ENCODE peak calls at places on chromosome 22, in nine cellular contexts. L is gastrocnemius medialis; E is stomach; F is RWPE1; R is choroid plexus epithelial cell; N is activated CD8-positive, alpha-beta T cell treated with anti-CD3 and anti-CD28 coated beads for 36 hours; M is body of pancreas; S is breast epithelium; U is pancreas. K is an unnamed sample.

GRCh38 chr22:50314081-50314454 is 6.6 kb upstream of the PLXNB2 start:
- DNase-seq in L (no peak), E (no peak), S (no peak), M (no peak), R (no peak), F (no peak), N (no peak), U (no peak), K (no peak)

GRCh38 chr22:48719978-48720661 is 1107.6 kb downstream of the BRD1 start:
- DNase-seq in R (no peak), N (peak), M (no peak), U (no peak), L (no peak), E (no peak), S (no peak), F (no peak), K (no peak)

GRCh38 chr22:39457546-39458442 is 982 bp downstream of the MGAT3 start:
- DNase-seq in E (no peak), L (no peak), F (no peak), R (no peak), S (no peak), N (no peak), U (no peak), M (no peak), K (no peak)

GRCh38 chr22:31604746-31605705 is 57.0 kb downstream of the PISD start:
- DNase-seq in S (no peak), L (no peak), E (no peak), N (no peak), U (no peak), M (no peak), F (no peak), R (no peak), K (no peak)

GRCh38 chr22:20978419-20978818 is 3.7 kb upstream of the LZTR1 start:
- DNase-seq in S (no peak), E (no peak), F (no peak), R (no peak), L (no peak), M (no peak), U (no peak), N (no peak), K (no peak)

GRCh38 chr22:35894464-35894878 is 134.2 kb downstream of the RBFOX2 start:
- DNase-seq in L (peak), F (no peak), U (no peak), E (no peak), M (no peak), S (peak), R (peak), N (no peak), K (peak)

GRCh38 chr22:28268176-28268575 is 349.1 kb upstream of the PITPNB start:
- DNase-seq in U (no peak), L (peak), E (no peak), N (no peak), F (no peak), M (no peak), S (peak), R (peak), K (no peak)

GRCh38 chr22:29603358-29604191 is at the start of gene NF2:
- DNase-seq in U (peak), R (peak), N (peak), F (peak), M (peak), L (peak), E (peak), S (peak), K (peak)

GRCh38 chr22:40661661-40662060 is 17.6 kb upstream of the MCHR1 start:
- DNase-seq in F (no peak), M (no peak), N (no peak), U (no peak), S (no peak), R (no peak), L (no peak), E (no peak), K (no peak)

GRCh38 chr22:42856179-42856864 is 751 bp downstream of the ARFGAP3 start:
- DNase-seq in E (peak), F (peak), L (peak), R (no peak), U (peak), N (peak), M (peak), S (peak), K (peak)

GRCh38 chr22:39212721-39213376 is 31.9 kb downstream of the PDGFB start:
- DNase-seq in N (no peak), M (no peak), R (peak), E (no peak), U (no peak), L (no peak), F (peak), S (no peak), K (no peak)

GRCh38 chr22:19128009-19128401 is 3.1 kb upstream of the TSSK2 start:
- DNase-seq in S (no peak), M (no peak), N (no peak), E (no peak), L (no peak), U (no peak), R (no peak), F (no peak), K (no peak)

GRCh38 chr22:28075260-28075981 is 156.4 kb upstream of the PITPNB start:
- DNase-seq in M (peak), S (no peak), U (peak), F (peak), L (peak), R (peak), E (peak), N (no peak), K (no peak)

GRCh38 chr22:35868938-35869337 is 151.3 kb downstream of the APOL5 start:
- DNase-seq in S (no peak), E (no peak), L (no peak), M (no peak), R (peak), N (no peak), F (no peak), U (no peak), K (no peak)

GRCh38 chr22:39475902-39476301 is 19.1 kb downstream of the MGAT3 start:
- DNase-seq in F (no peak), E (no peak), L (no peak), M (no peak), U (no peak), N (no peak), R (no peak), S (no peak), K (no peak)

GRCh38 chr22:24965822-24966626 is 13.5 kb downstream of the KIAA1671 start:
- DNase-seq in S (peak), R (peak), N (no peak), F (peak), L (peak), E (peak), M (peak), U (peak), K (no peak)

GRCh38 chr22:23836692-23837495 is 1.9 kb downstream of the DERL3 start:
- DNase-seq in M (no peak), E (no peak), F (no peak), N (no peak), U (no peak), S (no peak), L (peak), R (no peak), K (no peak)

GRCh38 chr22:22421392-22421791 is 87.2 kb downstream of the ZNF280B start:
- DNase-seq in U (no peak), R (no peak), M (no peak), E (no peak), L (no peak), N (no peak), S (no peak), F (no peak), K (no peak)

GRCh38 chr22:39942433-39943213 is 17.6 kb upstream of the TMA7B start:
- DNase-seq in L (no peak), M (no peak), R (no peak), E (no peak), S (no peak), F (no peak), N (peak), U (no peak), K (no peak)

GRCh38 chr22:31661851-31662667 is at the start of gene PISD:
- DNase-seq in M (peak), L (peak), F (peak), E (peak), S (peak), R (peak), U (peak), N (peak), K (peak)

GRCh38 chr22:47275479-47276218 is 513.2 kb downstream of the TBC1D22A start:
- DNase-seq in M (no peak), S (no peak), U (no peak), R (peak), N (no peak), E (no peak), F (no peak), L (no peak), K (no peak)
- TF ChIP-seq CTCF in M (no peak), S (no peak), U (no peak), R (peak), N (no peak), E (no peak), F (no peak), L (no peak), K (no peak)

GRCh38 chr22:38098410-38099249 is 11.9 kb downstream of the BAIAP2L2 start:
- DNase-seq in M (no peak), F (no peak), E (no peak), S (no peak), R (no peak), N (no peak), L (no peak), U (no peak), K (no peak)

GRCh38 chr22:38103641-38104040 is 6.8 kb downstream of the BAIAP2L2 start:
- DNase-seq in L (no peak), N (no peak), U (no peak), R (no peak), F (no peak), E (no peak), S (no peak), M (no peak), K (no peak)

GRCh38 chr22:38097058-38097457 is 13.1 kb upstream of the SLC16A8 start:
- DNase-seq in E (no peak), R (no peak), F (no peak), S (no peak), U (no peak), M (no peak), N (no peak), L (no peak), K (no peak)

GRCh38 chr22:38097557-38098409 is 12.7 kb downstream of the BAIAP2L2 start:
- DNase-seq in U (no peak), L (no peak), M (no peak), F (no peak), R (peak), E (no peak), N (no peak), S (no peak), K (no peak)
- TF ChIP-seq CTCF in U (no peak), L (no peak), M (no peak), F (no peak), R (peak), E (no peak), N (no peak), S (no peak), K (no peak)

GRCh38 chr22:26589367-26589844 is 526 bp downstream of the TPST2 start:
- DNase-seq in S (no peak), F (peak), L (no peak), R (no peak), M (peak), U (peak), N (peak), E (peak), K (peak)

GRCh38 chr22:26590525-26590858 is 560 bp upstream of the TPST2 start:
- DNase-seq in L (no peak), S (no peak), N (no peak), U (no peak), E (no peak), F (no peak), R (no peak), M (no peak), K (no peak)

GRCh38 chr22:26588749-26589366 is 1.1 kb downstream of the TPST2 start:
- DNase-seq in M (no peak), F (no peak), N (peak), R (no peak), L (peak), S (no peak), E (no peak), U (no peak), K (no peak)

GRCh38 chr22:26587991-26588613 is 1.8 kb downstream of the TPST2 start:
- DNase-seq in M (no peak), E (no peak), S (no peak), U (no peak), F (no peak), L (no peak), N (no peak), R (no peak), K (no peak)

DNA sequence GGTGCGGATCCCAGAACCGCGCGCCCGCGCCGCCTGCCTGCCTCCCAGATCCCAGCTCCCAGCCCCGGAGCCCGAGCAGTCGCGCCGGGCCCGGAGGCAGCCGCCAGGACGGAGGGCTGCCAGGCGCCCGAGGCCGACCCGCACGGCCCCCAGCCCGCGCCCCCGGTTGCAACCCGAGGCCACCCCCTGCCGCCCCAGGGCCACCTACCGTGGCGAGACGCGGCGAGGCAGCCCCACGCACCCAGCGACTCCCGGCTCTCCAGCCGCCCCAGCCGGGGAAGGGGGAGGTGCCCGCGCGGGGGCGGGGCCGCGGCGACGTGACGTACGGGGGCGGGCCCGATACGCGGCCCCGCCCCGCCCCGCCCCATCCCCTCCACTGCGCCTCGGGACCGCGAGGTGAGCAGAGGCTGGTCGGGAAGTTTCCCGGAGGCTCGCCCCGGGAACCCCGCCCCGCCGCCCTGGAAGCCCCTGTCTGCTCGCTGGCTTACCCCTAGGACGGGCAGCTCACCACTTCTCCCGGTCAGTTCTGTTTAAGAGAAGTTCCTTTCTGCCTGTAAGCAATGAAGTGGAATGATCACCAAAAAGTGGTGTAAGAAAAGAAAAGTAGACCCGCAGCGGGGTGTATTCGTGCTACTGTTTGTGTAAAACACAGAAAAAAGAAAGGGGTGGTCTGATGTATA is at the start of gene TPST2:
- DNase-seq in F (peak), L (peak), E (peak), U (peak), N (peak), R (peak), M (peak), S (peak), K (peak)
- TF ChIP-seq CTCF in F (no peak), L (no peak), E (no peak), U (no peak), N (no peak), R (no peak), M (no peak), S (no peak), K (no peak)

DNA sequence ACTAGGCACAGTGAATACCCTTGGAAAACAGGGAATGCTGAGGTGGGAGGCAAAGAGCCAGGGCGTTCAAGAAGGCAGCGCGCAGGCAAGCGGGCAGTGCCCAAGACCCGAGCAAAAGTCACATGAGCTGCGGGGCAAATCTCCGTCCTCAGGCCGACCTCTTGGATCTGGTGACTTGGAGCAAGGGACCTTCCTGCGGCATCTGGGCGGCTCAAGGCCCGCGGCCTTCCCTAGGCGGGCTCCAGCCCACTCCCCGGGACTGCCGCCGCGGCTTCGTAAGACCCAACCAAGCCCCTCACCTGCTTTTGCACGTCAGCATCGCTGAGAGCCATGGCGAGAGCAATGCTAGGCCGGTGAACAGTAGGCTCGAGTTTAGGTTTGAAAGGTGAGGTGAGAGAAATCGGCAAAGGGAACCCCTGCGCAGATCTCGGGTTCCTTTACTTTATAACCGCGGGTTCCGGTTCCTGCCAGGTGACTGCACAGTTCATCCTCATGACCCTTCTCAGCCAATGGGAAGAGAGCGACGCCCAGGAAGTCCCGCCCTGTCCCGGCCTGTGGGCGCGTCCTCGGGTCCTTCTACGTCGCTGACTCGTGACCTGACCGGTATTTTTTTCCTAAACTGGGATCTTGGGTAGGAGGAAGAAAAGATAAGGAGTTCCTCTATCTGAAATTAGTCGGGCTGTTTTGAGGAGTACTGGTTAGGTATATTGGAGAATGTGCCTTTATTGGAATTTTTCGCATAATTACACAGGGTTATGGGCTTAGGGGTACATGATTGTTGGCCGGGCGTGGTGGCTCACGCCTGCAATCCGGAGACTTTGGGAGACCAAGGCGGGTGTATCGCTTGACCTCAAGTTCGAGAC is at the start of gene ATP6V1E1:
- DNase-seq in E (peak), S (peak), N (peak), L (peak), M (peak), F (peak), U (peak), R (peak), K (peak)
- TF ChIP-seq CTCF in E (no peak), S (no peak), N (no peak), L (no peak), M (no peak), F (no peak), U (no peak), R (no peak), K (no peak)

GRCh38 chr22:44889233-44889878 is 120.4 kb downstream of the PHF21B start:
- DNase-seq in N (no peak), M (no peak), E (no peak), U (no peak), S (no peak), F (no peak), L (no peak), R (no peak), K (no peak)
- TF ChIP-seq CTCF in N (no peak), M (no peak), E (no peak), U (no peak), S (no peak), F (no peak), L (no peak), R (no peak), K (no peak)

GRCh38 chr22:47266329-47266728 is 503.9 kb downstream of the TBC1D22A start:
- DNase-seq in R (no peak), L (no peak), E (no peak), S (no peak), N (no peak), F (no peak), M (no peak), U (no peak), K (no peak)

GRCh38 chr22:47259990-47260389 is 497.5 kb downstream of the TBC1D22A start:
- DNase-seq in N (no peak), F (no peak), E (no peak), S (no peak), M (no peak), U (no peak), R (no peak), L (no peak), K (no peak)

GRCh38 chr22:47259049-47259448 is 496.6 kb downstream of the TBC1D22A start:
- DNase-seq in U (no peak), M (no peak), L (no peak), F (no peak), E (no peak), R (no peak), S (no peak), N (no peak), K (no peak)

GRCh38 chr22:47257566-47257965 is 495.1 kb downstream of the TBC1D22A start:
- DNase-seq in L (no peak), N (no peak), R (no peak), U (no peak), M (no peak), S (no peak), E (no peak), F (no peak), K (no peak)

GRCh38 chr22:47260551-47260950 is 498.1 kb downstream of the TBC1D22A start:
- DNase-seq in S (no peak), U (no peak), E (no peak), L (no peak), R (no peak), M (no peak), N (no peak), F (no peak), K (no peak)
- TF ChIP-seq CTCF in S (no peak), U (no peak), E (no peak), L (no peak), R (no peak), M (no peak), N (no peak), F (no peak), K (no peak)